ENCODE peak calls at places on chromosomes 4 and X, in ten cellular contexts. B, W, O, Z, K, A, E, D, R and G are unnamed samples.

GRCh38 chrX:106726485-106727437 is at the start of gene RNF128:
- DNase-seq in B (peak), W (no peak), O (peak), Z (no peak), K (no peak), A (no peak), E (peak), D (peak), R (peak), G (no peak)

GRCh38 chrX:118211891-118212816 is 95.5 kb upstream of the KLHL13 start:
- DNase-seq in B (no peak), W (no peak), O (no peak), Z (no peak), K (no peak), A (no peak), E (peak), D (peak), R (no peak), G (no peak)

GRCh38 chrX:96615448-96615847 is 69.2 kb upstream of the DIAPH2 start:
- DNase-seq in B (no peak), W (no peak), O (no peak), Z (no peak), K (no peak), A (no peak), E (no peak), D (no peak), R (peak), G (no peak)

GRCh38 chr4:1490011-1490905 is 84.0 kb upstream of the NKX1-1 start:
- DNase-seq in B (no peak), W (no peak), O (no peak), Z (no peak), K (no peak), A (no peak), E (no peak), D (no peak), R (no peak), G (no peak)

GRCh38 chrX:43882294-43882681 is at the start of gene MAOB:
- DNase-seq in B (no peak), W (no peak), O (no peak), Z (no peak), K (no peak), A (no peak), E (peak), D (no peak), R (no peak), G (peak)

GRCh38 chrX:154698630-154699248 is 45.4 kb upstream of the CTAG2 start:
- DNase-seq in B (no peak), W (no peak), O (no peak), Z (no peak), K (no peak), A (no peak), E (no peak), D (no peak), R (no peak), G (no peak)

GRCh38 chrX:101415180-101416130 is 7.4 kb downstream of the HNRNPH2 start:
- DNase-seq in B (peak), W (peak), O (peak), Z (no peak), K (no peak), A (peak), E (peak), D (peak), R (peak), G (peak)

GRCh38 chr4:13493793-13494192 is 9.7 kb upstream of the RAB28 start:
- DNase-seq in B (no peak), W (no peak), O (no peak), Z (no peak), K (no peak), A (no peak), E (no peak), D (no peak), R (no peak), G (no peak)

GRCh38 chrX:46574941-46575381 is 1.4 kb downstream of the CHST7 start:
- DNase-seq in B (no peak), W (peak), O (no peak), Z (no peak), K (no peak), A (no peak), E (peak), D (peak), R (no peak), G (peak)

GRCh38 chr4:98150092-98150761 is 7.0 kb upstream of the STPG2 start:
- DNase-seq in B (peak), W (no peak), O (no peak), Z (no peak), K (no peak), A (no peak), E (peak), D (no peak), R (peak), G (no peak)

GRCh38 chr4:119729815-119730643 is 101.4 kb upstream of the PDE5A start:
- DNase-seq in B (peak), W (peak), O (no peak), Z (no peak), K (no peak), A (peak), E (no peak), D (no peak), R (peak), G (no peak)

GRCh38 chr4:59339631-59340030 is 1860.5 kb upstream of the ADGRL3 start:
- DNase-seq in B (no peak), W (no peak), O (no peak), Z (no peak), K (no peak), A (no peak), E (no peak), D (no peak), R (no peak), G (no peak)

GRCh38 chrX:65596270-65596669 is 61.7 kb upstream of the LAS1L start:
- DNase-seq in B (peak), W (peak), O (no peak), Z (no peak), K (no peak), A (peak), E (peak), D (peak), R (peak), G (peak)

GRCh38 chrX:136176399-136176825 is 29.1 kb downstream of the FHL1 start:
- DNase-seq in B (peak), W (no peak), O (no peak), Z (no peak), K (no peak), A (peak), E (no peak), D (no peak), R (peak), G (no peak)

GRCh38 chr4:165299399-165300060 is 27.9 kb upstream of the MSMO1 start:
- DNase-seq in B (no peak), W (no peak), O (no peak), Z (no peak), K (no peak), A (no peak), E (no peak), D (no peak), R (no peak), G (no peak)

GRCh38 chrX:11890843-11891514 is 132.9 kb downstream of the MSL3 start:
- DNase-seq in B (no peak), W (no peak), O (no peak), Z (no peak), K (no peak), A (no peak), E (no peak), D (no peak), R (peak), G (no peak)

GRCh38 chrX:10749113-10749512 is 128.7 kb upstream of the MID1 start:
- DNase-seq in B (peak), W (no peak), O (no peak), Z (no peak), K (no peak), A (no peak), E (no peak), D (no peak), R (no peak), G (no peak)

GRCh38 chrX:55636109-55636508 is 12.9 kb downstream of the FOXR2 start:
- DNase-seq in B (no peak), W (no peak), O (no peak), Z (no peak), K (no peak), A (no peak), E (no peak), D (no peak), R (no peak), G (no peak)

GRCh38 chr4:139795915-139796314 is 130.3 kb downstream of the MGST2 start:
- DNase-seq in B (no peak), W (no peak), O (no peak), Z (no peak), K (no peak), A (no peak), E (no peak), D (no peak), R (peak), G (no peak)

GRCh38 chrX:115259238-115259875 is 25.5 kb upstream of the LRCH2 start:
- DNase-seq in B (no peak), W (no peak), O (no peak), Z (no peak), K (no peak), A (peak), E (no peak), D (no peak), R (no peak), G (no peak)

GRCh38 chr4:116585240-116585639 is 500.1 kb downstream of the TRAM1L1 start:
- DNase-seq in B (no peak), W (peak), O (no peak), Z (no peak), K (no peak), A (no peak), E (no peak), D (no peak), R (no peak), G (no peak)

GRCh38 chrX:47608130-47608810 is 11.4 kb downstream of the SYN1 start:
- DNase-seq in B (no peak), W (no peak), O (no peak), Z (no peak), K (no peak), A (no peak), E (no peak), D (no peak), R (no peak), G (no peak)

GRCh38 chr4:99564921-99565320 is 1.1 kb upstream of the TRMT10A start:
- DNase-seq in B (no peak), W (no peak), O (no peak), Z (no peak), K (no peak), A (no peak), E (no peak), D (no peak), R (no peak), G (no peak)

GRCh38 chr4:157837071-157837470 is 335.8 kb downstream of the GASK1B start:
- DNase-seq in B (no peak), W (no peak), O (no peak), Z (no peak), K (no peak), A (no peak), E (no peak), D (no peak), R (no peak), G (no peak)

GRCh38 chr4:17587094-17587822 is 10.3 kb downstream of the LAP3 start:
- DNase-seq in B (peak), W (no peak), O (no peak), Z (no peak), K (no peak), A (no peak), E (no peak), D (no peak), R (no peak), G (no peak)

GRCh38 chr4:100076753-100077152 is 113.5 kb downstream of the DDIT4L start:
- DNase-seq in B (no peak), W (no peak), O (no peak), Z (no peak), K (no peak), A (no peak), E (no peak), D (no peak), R (no peak), G (no peak)

GRCh38 chrX:47514553-47515235 is 31.7 kb upstream of the ZNF41 start:
- DNase-seq in B (peak), W (no peak), O (no peak), Z (no peak), K (no peak), A (no peak), E (no peak), D (no peak), R (peak), G (no peak)

GRCh38 chr4:125125256-125125655 is 189.5 kb upstream of the FAT4 start:
- DNase-seq in B (peak), W (peak), O (no peak), Z (no peak), K (no peak), A (no peak), E (no peak), D (no peak), R (no peak), G (no peak)

GRCh38 chrX:105282077-105282476 is 61.6 kb upstream of the TEX13A start:
- DNase-seq in B (peak), W (peak), O (no peak), Z (no peak), K (no peak), A (no peak), E (no peak), D (no peak), R (peak), G (no peak)

GRCh38 chr4:152970102-152970820 is 34.1 kb downstream of the FHDC1 start:
- DNase-seq in B (peak), W (peak), O (no peak), Z (no peak), K (peak), A (peak), E (no peak), D (no peak), R (no peak), G (no peak)

GRCh38 chr4:12978310-12978709 is 505.8 kb downstream of the RAB28 start:
- DNase-seq in B (no peak), W (no peak), O (no peak), Z (no peak), K (no peak), A (no peak), E (no peak), D (no peak), R (no peak), G (no peak)

GRCh38 chrX:69060631-69061408 is 104.4 kb downstream of the PJA1 start:
- DNase-seq in B (peak), W (peak), O (peak), Z (peak), K (peak), A (no peak), E (no peak), D (no peak), R (peak), G (no peak)

DNA sequence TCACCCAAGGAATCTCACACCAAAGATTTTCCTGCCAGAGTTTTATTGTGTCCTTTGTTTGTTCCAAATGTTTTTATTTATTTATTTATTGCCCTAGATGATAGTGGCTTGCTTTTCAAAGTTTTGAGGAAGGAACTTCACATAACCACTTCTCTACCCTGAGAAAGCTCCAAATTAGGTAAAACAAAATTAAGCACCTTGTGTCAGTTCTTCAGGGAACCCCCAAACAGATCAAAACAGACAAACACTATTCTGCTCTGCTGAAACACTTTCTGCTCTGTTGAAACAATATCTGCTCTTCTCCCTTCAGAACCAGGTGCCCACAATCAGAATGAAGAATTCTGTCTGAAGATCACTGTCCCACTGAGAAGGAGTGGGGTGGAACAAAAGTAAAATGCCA is 16.5 kb upstream of the CYBB start:
- DNase-seq in B (no peak), W (no peak), O (no peak), Z (no peak), K (no peak), A (no peak), E (no peak), D (no peak), R (no peak), G (no peak)
- TF ChIP-seq CTCF in B (no peak), W (no peak), O (no peak), Z (no peak), K (no peak), A (no peak), E (no peak), D (no peak), R (no peak), G (no peak)

DNA sequence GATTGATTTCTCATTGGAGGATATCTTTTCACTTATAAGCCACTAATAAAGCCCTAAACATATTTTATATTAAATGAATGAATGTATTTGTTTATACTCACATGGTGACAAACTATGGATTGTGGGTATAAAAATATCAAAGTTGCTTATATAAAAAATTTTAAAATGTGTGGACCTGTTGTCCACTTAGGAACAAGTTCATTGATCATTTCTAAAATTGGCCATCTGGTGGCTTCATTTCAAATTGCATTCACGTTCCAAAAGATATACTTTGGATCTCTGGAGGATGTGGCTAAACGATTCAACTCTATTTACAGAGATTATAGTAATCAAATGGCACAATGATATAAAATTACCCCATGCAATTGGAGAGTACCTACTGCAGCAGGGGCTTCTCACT is 32.5 kb downstream of the FSTL5 start:
- DNase-seq in B (no peak), W (peak), O (no peak), Z (no peak), K (no peak), A (no peak), E (no peak), D (no peak), R (no peak), G (no peak)
- TF ChIP-seq CTCF in B (peak), W (peak), O (no peak), Z (no peak), K (no peak), A (peak), E (no peak), D (peak), R (no peak), G (no peak)

GRCh38 chr4:87220094-87220831 is at the start of gene KLHL8:
- DNase-seq in B (peak), W (peak), O (peak), Z (peak), K (no peak), A (no peak), E (peak), D (peak), R (peak), G (peak)
- TF ChIP-seq CTCF in B (no peak), W (peak), O (no peak), Z (peak), K (no peak), A (peak), E (no peak), D (no peak), R (no peak), G (no peak)

GRCh38 chr4:3073158-3074077 is 920 bp downstream of the HTT-AS start:
- DNase-seq in B (no peak), W (no peak), O (peak), Z (no peak), K (no peak), A (no peak), E (no peak), D (no peak), R (no peak), G (no peak)
- TF ChIP-seq CTCF in B (peak), W (no peak), O (no peak), Z (no peak), K (no peak), A (no peak), E (no peak), D (peak), R (no peak), G (peak)

DNA sequence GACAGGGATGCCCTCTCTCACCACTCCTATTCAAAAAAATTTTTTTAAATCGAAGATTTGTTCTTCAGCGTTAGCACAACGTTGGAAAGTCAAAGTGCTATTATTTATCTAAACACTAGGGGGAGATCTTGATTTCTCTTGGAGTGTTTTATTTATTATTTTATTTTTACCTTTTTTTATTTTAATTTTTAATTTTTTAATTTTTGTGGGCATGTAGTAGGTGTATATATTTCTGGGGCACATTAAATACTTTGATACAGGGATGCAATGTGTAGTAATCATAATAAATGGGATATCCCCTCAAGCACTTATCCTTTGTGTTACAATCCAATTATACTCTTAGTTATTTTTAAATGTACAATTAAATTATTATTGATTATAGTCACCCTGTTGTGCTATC is 37.4 kb upstream of the SLC10A4 start:
- DNase-seq in B (peak), W (peak), O (no peak), Z (no peak), K (no peak), A (no peak), E (peak), D (peak), R (peak), G (peak)
- TF ChIP-seq CTCF in B (peak), W (peak), O (no peak), Z (peak), K (no peak), A (peak), E (peak), D (no peak), R (no peak), G (peak)

GRCh38 chrX:26783512-26784225 is 567.7 kb downstream of the MAGEB5 start:
- DNase-seq in B (peak), W (peak), O (no peak), Z (no peak), K (no peak), A (no peak), E (peak), D (peak), R (peak), G (no peak)

GRCh38 chrX:26778320-26778888 is 562.4 kb downstream of the MAGEB5 start:
- DNase-seq in B (peak), W (no peak), O (no peak), Z (no peak), K (no peak), A (no peak), E (no peak), D (no peak), R (no peak), G (no peak)
- TF ChIP-seq CTCF in B (no peak), W (no peak), O (no peak), Z (peak), K (no peak), A (peak), E (no peak), D (peak), R (no peak), G (no peak)

GRCh38 chr4:61274286-61274685 is 74.2 kb downstream of the ADGRL3 start:
- DNase-seq in B (no peak), W (no peak), O (no peak), Z (no peak), K (no peak), A (no peak), E (no peak), D (no peak), R (no peak), G (no peak)
- TF ChIP-seq CTCF in B (no peak), W (no peak), O (no peak), Z (no peak), K (no peak), A (no peak), E (no peak), D (no peak), R (no peak), G (no peak)

GRCh38 chr4:156377036-156377700 is 423.5 kb upstream of the CTSO start:
- DNase-seq in B (peak), W (no peak), O (no peak), Z (no peak), K (no peak), A (no peak), E (no peak), D (no peak), R (peak), G (no peak)

GRCh38 chr4:156374894-156375293 is 421.2 kb upstream of the CTSO start:
- DNase-seq in B (no peak), W (no peak), O (no peak), Z (no peak), K (no peak), A (no peak), E (no peak), D (no peak), R (no peak), G (no peak)

GRCh38 chr4:156374069-156374468 is 420.4 kb upstream of the CTSO start:
- DNase-seq in B (no peak), W (no peak), O (no peak), Z (no peak), K (no peak), A (no peak), E (no peak), D (no peak), R (no peak), G (no peak)

GRCh38 chr4:156378053-156378665 is 424.5 kb upstream of the CTSO start:
- DNase-seq in B (peak), W (peak), O (no peak), Z (no peak), K (no peak), A (no peak), E (no peak), D (peak), R (peak), G (peak)
- TF ChIP-seq CTCF in B (peak), W (peak), O (no peak), Z (peak), K (no peak), A (peak), E (no peak), D (peak), R (peak), G (peak)

GRCh38 chr4:138560448-138560847 is 318.3 kb upstream of the SLC7A11 start:
- DNase-seq in B (no peak), W (no peak), O (no peak), Z (no peak), K (no peak), A (no peak), E (no peak), D (no peak), R (no peak), G (no peak)

GRCh38 chr4:138553001-138553845 is 311.1 kb upstream of the SLC7A11 start:
- DNase-seq in B (no peak), W (no peak), O (no peak), Z (no peak), K (no peak), A (no peak), E (no peak), D (no peak), R (no peak), G (no peak)

GRCh38 chr4:138558886-138559285 is 316.7 kb upstream of the SLC7A11 start:
- DNase-seq in B (no peak), W (no peak), O (no peak), Z (no peak), K (no peak), A (no peak), E (no peak), D (no peak), R (no peak), G (no peak)

GRCh38 chr4:138555107-138555506 is 313.0 kb upstream of the SLC7A11 start:
- DNase-seq in B (no peak), W (no peak), O (no peak), Z (no peak), K (no peak), A (no peak), E (no peak), D (no peak), R (no peak), G (no peak)

GRCh38 chr4:138555584-138555983 is 313.4 kb upstream of the SLC7A11 start:
- DNase-seq in B (no peak), W (no peak), O (no peak), Z (no peak), K (no peak), A (no peak), E (no peak), D (no peak), R (peak), G (no peak)
- TF ChIP-seq CTCF in B (peak), W (peak), O (no peak), Z (no peak), K (no peak), A (peak), E (no peak), D (peak), R (peak), G (no peak)